ENCODE peak calls at places on chromosomes 16 and 17, in four cellular contexts. M is stomach, H is GM12878, Q is H1. O is an unnamed sample.

GRCh38 chr16:4624827-4625616 is 396 bp downstream of the MGRN1 start:
- DNase-seq in H (peak), Q (no peak), M (peak), O (peak)

GRCh38 chr17:31373150-31374082 is 18.1 kb upstream of the RAB11FIP4 start:
- DNase-seq in Q (no peak), H (peak), M (no peak), O (no peak)

GRCh38 chr16:22633280-22633679 is 122.6 kb downstream of the NPIPB5 start:
- DNase-seq in M (no peak), H (no peak), Q (no peak), O (no peak)

GRCh38 chr17:29111816-29112499 is 68.2 kb downstream of the MYO18A start:
- DNase-seq in H (no peak), M (peak), Q (no peak), O (peak)

GRCh38 chr17:20063665-20064648 is 54.8 kb downstream of the SPECC1 start:
- DNase-seq in H (peak), Q (no peak), M (peak), O (peak)

GRCh38 chr17:33049781-33050414 is 58.3 kb downstream of the SPACA3 start:
- DNase-seq in M (peak), Q (peak), H (no peak), O (peak)

GRCh38 chr16:55660026-55660425 is 4.2 kb downstream of the SLC6A2 start:
- DNase-seq in M (no peak), H (no peak), Q (no peak), O (no peak)

GRCh38 chr16:29702307-29702706 is 23.3 kb downstream of the QPRT start:
- DNase-seq in H (peak), M (no peak), Q (no peak), O (no peak)

GRCh38 chr16:22016927-22017326 is 9.0 kb downstream of the MOSMO start:
- DNase-seq in M (no peak), Q (no peak), H (no peak), O (no peak)

GRCh38 chr16:31833047-31833446 is 40.6 kb upstream of the ZNF267 start:
- DNase-seq in M (no peak), H (no peak), Q (no peak), O (no peak)

GRCh38 chr16:69077251-69077650 is 28.2 kb upstream of the HAS3 start:
- DNase-seq in Q (no peak), H (no peak), M (no peak), O (no peak)

GRCh38 chr16:80680839-80681238 is 123.6 kb downstream of the CDYL2 start:
- DNase-seq in Q (no peak), M (no peak), H (no peak), O (no peak)

GRCh38 chr16:80174416-80174815 is 366.4 kb upstream of the DYNLRB2 start:
- DNase-seq in Q (no peak), M (no peak), H (no peak), O (no peak)

GRCh38 chr16:54318941-54319340 is 32.4 kb upstream of the IRX3 start:
- DNase-seq in Q (no peak), H (no peak), M (no peak), O (no peak)

GRCh38 chr17:72749119-72749572 is 343.3 kb downstream of the SLC39A11 start:
- DNase-seq in M (no peak), H (no peak), Q (no peak), O (peak)

GRCh38 chr17:62966426-62967110 is 533 bp downstream of the TANC2 start:
- DNase-seq in M (peak), H (no peak), Q (no peak), O (peak)

GRCh38 chr17:48244121-48244711 is 136.7 kb downstream of the SNX11 start:
- DNase-seq in H (no peak), M (no peak), Q (no peak), O (peak)

GRCh38 chr16:51119576-51120288 is 31.3 kb downstream of the SALL1 start:
- DNase-seq in H (no peak), M (no peak), Q (no peak), O (no peak)

GRCh38 chr17:79079421-79080200 is 5.0 kb downstream of the ENGASE start:
- DNase-seq in Q (no peak), M (no peak), H (no peak), O (no peak)

GRCh38 chr17:19305261-19305660 is 57.3 kb downstream of the B9D1 start:
- DNase-seq in H (no peak), Q (no peak), M (no peak), O (no peak)

GRCh38 chr16:48409839-48410610 is 24.8 kb upstream of the SIAH1 start:
- DNase-seq in H (no peak), M (peak), Q (no peak), O (peak)

GRCh38 chr16:81476732-81477131 is 32.1 kb downstream of the CMIP start:
- DNase-seq in H (no peak), M (no peak), Q (no peak), O (no peak)

GRCh38 chr17:57603978-57604377 is 141.1 kb downstream of the CCDC182 start:
- DNase-seq in M (peak), H (peak), Q (no peak), O (peak)

GRCh38 chr16:53131363-53132071 is 76.7 kb downstream of the CHD9 start:
- DNase-seq in H (no peak), Q (no peak), M (peak), O (peak)

GRCh38 chr16:11734653-11735043 is 8.0 kb downstream of the TXNDC11 start:
- DNase-seq in M (no peak), Q (no peak), H (no peak), O (no peak)

GRCh38 chr17:12665263-12666210 is at the start of gene MYOCD:
- DNase-seq in H (no peak), M (peak), Q (peak), O (peak)

GRCh38 chr17:51667722-51668083 is 407.4 kb downstream of the UTP18 start:
- DNase-seq in H (no peak), Q (no peak), M (no peak), O (no peak)

GRCh38 chr16:58490100-58490499 is 9.8 kb upstream of the NDRG4 start:
- DNase-seq in H (no peak), Q (no peak), M (no peak), O (no peak)

GRCh38 chr16:89104303-89104702 is 10.7 kb downstream of the ACSF3 start:
- DNase-seq in H (no peak), Q (no peak), M (no peak), O (no peak)
- H3K27ac ChIP-seq in H (no peak), Q (no peak), M (no peak), O (no peak)

GRCh38 chr17:61250335-61250890 is 149.2 kb upstream of the TBX2 start:
- DNase-seq in Q (no peak), H (no peak), M (no peak), O (no peak)

GRCh38 chr17:61249649-61250301 is 149.9 kb upstream of the TBX2 start:
- DNase-seq in H (no peak), Q (no peak), M (no peak), O (no peak)

GRCh38 chr17:61253937-61254677 is 145.5 kb upstream of the TBX2 start:
- DNase-seq in Q (no peak), M (no peak), H (no peak), O (peak)

GRCh38 chr17:61253293-61253801 is 146.3 kb upstream of the TBX2 start:
- DNase-seq in M (no peak), Q (no peak), H (no peak), O (no peak)

GRCh38 chr17:61251939-61252865 is 147.4 kb upstream of the TBX2 start:
- DNase-seq in Q (no peak), M (peak), H (no peak), O (peak)
- TF ChIP-seq EP300 in Q (no peak), M (peak), H (no peak), O (peak)

GRCh38 chr16:89476379-89476778 is 14.0 kb downstream of the ANKRD11 start:
- DNase-seq in M (peak), H (no peak), Q (no peak), O (no peak)

GRCh38 chr16:89472711-89473075 is 17.7 kb downstream of the ANKRD11 start:
- DNase-seq in M (no peak), Q (no peak), H (no peak), O (no peak)

GRCh38 chr16:89473136-89473712 is 17.1 kb downstream of the ANKRD11 start:
- DNase-seq in M (no peak), H (no peak), Q (no peak), O (no peak)

GRCh38 chr16:89475144-89475543 is 15.2 kb downstream of the ANKRD11 start:
- DNase-seq in H (no peak), M (no peak), Q (no peak), O (no peak)

DNA sequence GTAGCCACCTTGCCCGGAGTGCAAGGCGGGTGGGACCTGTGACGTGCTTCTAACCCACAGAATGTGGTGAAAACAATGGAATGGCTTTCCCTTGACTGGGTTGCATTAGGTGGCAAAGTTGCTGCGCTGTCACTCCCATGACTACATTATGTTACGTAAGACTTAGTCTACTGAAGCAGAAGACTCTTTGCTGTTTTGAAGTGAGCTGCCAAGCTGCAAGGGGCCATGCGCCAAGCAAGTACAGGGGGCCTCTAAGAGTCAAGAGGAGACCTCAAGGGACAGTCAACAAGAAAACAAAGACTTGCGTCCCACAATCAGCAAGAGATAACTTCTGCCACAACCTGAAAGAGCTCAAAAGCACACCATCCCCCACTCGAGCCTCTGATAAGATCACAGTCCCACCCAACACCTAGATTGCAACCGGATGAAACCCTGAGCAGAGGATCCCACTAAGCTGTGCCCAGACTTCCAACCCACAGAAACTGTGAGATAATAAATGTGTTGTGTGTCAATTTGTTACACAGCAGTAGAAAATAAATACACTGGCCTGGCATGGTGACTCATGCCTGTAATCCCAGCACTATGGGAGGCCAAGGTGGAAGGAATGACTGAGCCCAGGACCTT is 16.5 kb downstream of the ANKRD11 start:
- DNase-seq in Q (no peak), H (no peak), M (no peak), O (no peak)
- TF ChIP-seq POLR2AphosphoS5 in Q (no peak), H (no peak), M (no peak), O (no peak)

DNA sequence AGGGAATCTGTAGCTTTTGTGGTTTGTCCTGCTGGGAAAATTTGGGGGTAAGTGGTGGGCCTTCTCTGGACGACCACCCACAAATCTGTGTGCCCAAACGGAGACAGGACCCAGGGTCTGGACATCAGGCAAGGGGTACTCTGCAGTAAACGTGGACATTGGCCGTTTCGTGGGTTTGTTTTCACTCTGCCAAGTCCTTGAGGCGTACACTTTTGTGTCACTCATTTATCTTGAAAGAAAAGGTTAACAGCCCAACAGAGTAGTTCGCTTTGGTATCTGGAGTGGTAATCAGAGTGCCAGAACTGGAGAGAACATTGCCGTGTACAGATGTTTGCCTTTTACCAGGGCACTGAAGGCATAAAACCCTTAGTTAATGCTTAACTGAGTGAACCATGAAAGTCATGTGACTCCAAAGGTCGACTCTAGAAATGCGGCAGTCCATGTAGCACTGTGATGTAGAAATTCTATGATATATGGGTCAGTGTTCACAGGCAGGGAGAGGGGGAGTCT is 15.4 kb downstream of the NAA60 start:
- DNase-seq in H (no peak), M (peak), Q (no peak), O (peak)
- H3K27ac ChIP-seq in H (peak), M (peak), Q (peak), O (peak)

GRCh38 chr17:65633988-65634387 is 72.5 kb upstream of the AXIN2 start:
- DNase-seq in Q (no peak), M (no peak), H (no peak), O (no peak)
- TF ChIP-seq EP300 in Q (no peak), M (no peak), H (no peak), O (no peak)

DNA sequence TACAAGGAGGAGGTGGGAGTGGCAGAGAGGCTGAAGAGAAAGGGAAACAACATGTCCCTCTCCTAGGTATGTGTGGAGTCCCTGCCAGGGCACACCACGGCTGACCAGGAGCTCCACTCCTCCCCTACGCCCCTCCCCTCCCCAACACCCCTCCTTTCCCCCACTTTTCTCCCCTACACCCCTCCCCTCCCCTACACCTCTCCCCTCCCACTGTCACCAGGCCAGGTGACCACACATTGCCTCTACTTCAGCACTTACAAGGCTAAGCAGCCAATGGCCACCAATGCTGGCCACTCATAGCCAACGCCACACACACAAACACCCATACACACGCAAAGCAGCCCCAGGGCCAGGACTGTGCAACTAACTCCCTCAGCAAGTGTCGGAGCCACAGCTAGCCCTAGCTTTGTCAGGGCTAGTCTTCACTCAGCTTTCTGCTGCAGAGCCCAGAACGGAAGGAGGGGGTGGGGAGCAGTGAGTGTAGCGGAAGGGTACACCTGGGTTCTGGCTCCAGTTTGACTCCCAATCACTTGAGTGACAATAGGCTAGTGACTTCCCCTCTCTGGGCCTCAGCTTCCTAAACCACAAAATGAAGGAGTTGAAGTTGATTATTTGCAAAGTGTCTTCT is 8.2 kb downstream of the CAVIN1 start:
- DNase-seq in Q (no peak), M (no peak), H (no peak), O (no peak)
- TF ChIP-seq POLR2AphosphoS5 in Q (no peak), M (no peak), H (no peak), O (no peak)

DNA sequence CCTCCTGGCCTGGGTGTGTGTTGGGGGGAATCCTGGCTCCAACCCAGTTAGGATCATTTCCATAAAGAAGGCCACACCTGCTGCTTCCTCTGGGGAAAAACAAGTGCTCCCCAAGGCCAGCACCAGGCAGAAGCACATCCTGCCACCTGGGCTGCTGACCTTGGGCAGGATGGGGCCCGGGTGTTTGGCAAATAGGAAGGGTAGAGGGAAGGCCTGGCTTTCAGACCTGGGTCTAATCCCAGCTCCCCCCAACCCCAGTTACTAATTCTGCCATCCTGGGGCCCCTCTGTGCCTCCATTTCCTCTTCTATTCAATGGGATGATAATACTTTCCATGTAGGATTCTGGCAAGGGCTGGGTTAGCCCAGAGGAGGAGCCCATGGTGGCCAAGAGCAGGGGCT is 3.0 kb upstream of the NLRC5 start:
- DNase-seq in H (no peak), Q (no peak), M (no peak), O (no peak)
- H3K27ac ChIP-seq in H (peak), Q (no peak), M (peak), O (peak)

DNA sequence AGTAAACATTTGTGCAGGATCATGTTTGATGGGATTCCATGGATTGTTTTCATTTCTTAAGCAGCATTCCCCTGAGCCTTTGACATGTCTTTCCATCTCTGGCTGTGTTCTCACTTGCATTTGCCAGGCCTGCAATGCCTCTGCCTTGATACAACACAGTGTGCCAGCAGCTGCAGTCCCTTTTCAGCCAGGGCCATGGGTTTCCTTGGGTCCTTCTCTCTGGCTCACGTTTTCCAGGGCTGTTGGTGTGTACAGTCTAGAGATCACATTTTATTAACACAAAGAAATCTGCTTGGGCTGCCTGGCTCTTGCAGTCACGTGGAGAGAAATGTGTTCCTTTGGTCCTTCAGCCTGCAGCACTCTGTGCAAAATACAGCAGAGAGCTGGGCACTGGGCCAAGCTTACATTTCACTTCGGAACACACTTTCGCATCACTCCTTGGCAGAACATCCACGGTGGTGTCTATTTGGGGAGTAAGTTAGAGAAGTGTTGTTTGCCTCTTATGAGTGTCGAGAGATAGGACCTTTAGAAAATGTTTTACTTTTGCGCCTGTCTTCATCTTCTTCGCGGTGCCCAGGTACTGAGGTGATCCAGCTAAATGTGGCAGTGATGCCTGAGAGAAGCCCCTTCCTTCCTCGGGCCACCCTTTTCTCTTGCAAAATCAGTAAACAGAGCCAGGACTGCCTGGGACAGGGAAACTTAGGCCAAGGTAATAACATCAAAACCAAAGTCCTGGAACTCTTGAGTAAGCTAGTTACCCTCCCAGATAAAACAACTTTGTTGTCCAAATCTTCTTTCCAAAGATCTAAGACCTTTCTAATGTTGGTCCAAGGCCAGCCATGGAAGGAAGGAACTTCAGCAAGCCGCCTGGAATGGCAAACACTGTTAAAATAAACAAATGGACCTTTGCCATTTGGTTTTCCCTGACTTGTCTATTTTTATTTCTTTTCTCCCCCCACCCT is 20.9 kb downstream of the HLF start:
- DNase-seq in M (peak), H (no peak), Q (no peak), O (peak)
- TF ChIP-seq EP300 in M (peak), H (no peak), Q (no peak), O (peak)